ENCODE peak calls at places on chromosomes 1 and 21, in seven cellular contexts. L, T, B, M, C, K and V are unnamed samples.

GRCh38 chr1:109493227-109493626 is 667 bp upstream of the CYB561D1 start:
- DNase-seq in L (no peak), T (no peak), B (peak), M (no peak), C (no peak), K (no peak), V (peak)

GRCh38 chr1:39573736-39574624 is 2.6 kb downstream of the PABPC4 start:
- DNase-seq in L (no peak), T (no peak), B (no peak), M (no peak), C (no peak), K (peak), V (no peak)

GRCh38 chr1:32651461-32652073 is 559 bp downstream of the RBBP4 start:
- DNase-seq in L (no peak), T (no peak), B (no peak), M (peak), C (no peak), K (no peak), V (no peak)

GRCh38 chr21:35651166-35651565 is 409.2 kb downstream of the SETD4 start:
- DNase-seq in L (no peak), T (no peak), B (no peak), M (peak), C (no peak), K (no peak), V (no peak)

GRCh38 chr21:38140192-38140905 is 116.4 kb upstream of the KCNJ15 start:
- DNase-seq in L (no peak), T (no peak), B (no peak), M (peak), C (peak), K (peak), V (no peak)

GRCh38 chr1:38662141-38662540 is 197.4 kb downstream of the RRAGC start:
- DNase-seq in L (no peak), T (no peak), B (no peak), M (no peak), C (no peak), K (no peak), V (no peak)

GRCh38 chr1:30307182-30307581 is 416.2 kb downstream of the MATN1 start:
- DNase-seq in L (no peak), T (no peak), B (no peak), M (no peak), C (no peak), K (no peak), V (no peak)

GRCh38 chr1:147741075-147741474 is 19.3 kb downstream of the GJA5 start:
- DNase-seq in L (no peak), T (no peak), B (no peak), M (no peak), C (peak), K (no peak), V (no peak)

GRCh38 chr1:57423135-57424131 is at the start of gene DAB1:
- DNase-seq in L (peak), T (no peak), B (peak), M (no peak), C (no peak), K (peak), V (peak)

GRCh38 chr1:31708324-31708723 is 4.5 kb upstream of the COL16A1 start:
- DNase-seq in L (no peak), T (no peak), B (no peak), M (no peak), C (no peak), K (no peak), V (no peak)

GRCh38 chr1:56376188-56376984 is 203.0 kb downstream of the PLPP3 start:
- DNase-seq in L (peak), T (peak), B (no peak), M (no peak), C (peak), K (peak), V (peak)

GRCh38 chr1:6438047-6438525 is 13.5 kb downstream of the ESPN start:
- DNase-seq in L (peak), T (peak), B (peak), M (peak), C (peak), K (peak), V (peak)

GRCh38 chr1:9716404-9717192 is 65.1 kb downstream of the PIK3CD start:
- DNase-seq in L (no peak), T (no peak), B (no peak), M (no peak), C (no peak), K (no peak), V (no peak)

GRCh38 chr1:31266547-31266946 is 26.9 kb upstream of the NKAIN1 start:
- DNase-seq in L (no peak), T (no peak), B (no peak), M (no peak), C (no peak), K (peak), V (no peak)

GRCh38 chr1:154819628-154820590 is 50.2 kb downstream of the KCNN3 start:
- DNase-seq in L (peak), T (no peak), B (no peak), M (no peak), C (no peak), K (peak), V (no peak)

GRCh38 chr21:37503848-37504467 is 137.4 kb downstream of the DYRK1A start:
- DNase-seq in L (no peak), T (no peak), B (no peak), M (no peak), C (no peak), K (no peak), V (no peak)